ENCODE peak calls at places on chromosomes 3 and 15, in four cellular contexts. Q is small intestine, G is brain microvascular endothelial cell, R is AG04449. V is an unnamed sample.

GRCh38 chr15:88218557-88219214 is 37.9 kb downstream of the NTRK3 start:
- DNase-seq in Q (no peak), G (no peak), R (no peak), V (no peak)

GRCh38 chr15:57784081-57784488 is 77.6 kb downstream of the POLR2M start:
- DNase-seq in Q (no peak), G (peak), R (no peak), V (no peak)

GRCh38 chr3:14957933-14958332 is 10.6 kb downstream of the NR2C2 start:
- DNase-seq in Q (no peak), G (no peak), R (no peak), V (no peak)

GRCh38 chr15:40407343-40407990 is 1.9 kb downstream of the IVD start:
- DNase-seq in Q (no peak), G (no peak), R (no peak), V (no peak)

GRCh38 chr3:183188895-183189462 is 26.4 kb upstream of the LAMP3 start:
- DNase-seq in Q (no peak), G (peak), R (no peak), V (no peak)

GRCh38 chr3:63727248-63727647 is 74.8 kb downstream of the SNTN start:
- DNase-seq in Q (no peak), G (no peak), R (no peak), V (peak)

GRCh38 chr3:158434412-158435038 is 136.5 kb upstream of the MLF1 start:
- DNase-seq in Q (peak), G (peak), R (peak), V (peak)

GRCh38 chr3:99755831-99756230 is 61.8 kb upstream of the CMSS1 start:
- DNase-seq in Q (no peak), G (no peak), R (no peak), V (no peak)

GRCh38 chr3:127538569-127538968 is 52.0 kb downstream of the TPRA1 start:
- DNase-seq in Q (no peak), G (no peak), R (no peak), V (no peak)

GRCh38 chr15:52438047-52438446 is 90.6 kb downstream of the MYO5A start:
- DNase-seq in Q (no peak), G (no peak), R (no peak), V (no peak)

GRCh38 chr15:63576441-63576840 is 20.7 kb upstream of the FBXL22 start:
- DNase-seq in Q (no peak), G (no peak), R (no peak), V (no peak)

GRCh38 chr3:46565607-46566039 is 479 bp downstream of the LRRC2 start:
- DNase-seq in Q (no peak), G (no peak), R (no peak), V (no peak)
- H3K4me3 ChIP-seq in Q (peak), G (peak), R (peak), V (peak)

GRCh38 chr3:32951410-32951811 is at the start of gene CCR4:
- DNase-seq in Q (no peak), G (no peak), R (no peak), V (no peak)
- H3K4me3 ChIP-seq in Q (no peak), G (no peak), R (no peak), V (no peak)

DNA sequence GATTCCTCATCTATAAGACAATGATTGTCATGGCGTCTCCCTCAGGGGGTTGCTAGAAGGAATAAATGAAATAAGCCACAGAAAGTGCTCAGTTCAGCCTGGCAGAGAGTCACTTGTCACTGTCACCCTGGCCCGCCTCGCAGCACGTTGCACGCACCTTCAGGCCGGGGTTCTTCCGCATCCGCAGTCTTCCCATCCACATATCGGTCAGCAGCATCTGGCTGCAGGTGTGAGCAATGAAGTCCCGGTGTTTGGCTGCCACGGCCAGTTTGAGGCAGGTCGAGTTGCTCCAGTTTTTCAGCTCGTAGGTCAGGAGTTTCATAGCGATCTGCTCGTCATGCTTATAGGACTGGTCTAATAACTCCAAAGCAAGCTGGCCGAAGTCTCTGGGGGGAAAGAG is 48.5 kb upstream of the MTMR10 start:
- DNase-seq in Q (no peak), G (no peak), R (no peak), V (no peak)
- H3K4me3 ChIP-seq in Q (no peak), G (no peak), R (no peak), V (no peak)

GRCh38 chr3:178536271-178537079 is at the start of gene KCNMB2:
- DNase-seq in Q (peak), G (peak), R (no peak), V (no peak)
- H3K4me3 ChIP-seq in Q (peak), G (peak), R (peak), V (peak)

GRCh38 chr15:96343529-96344072 is 13.1 kb downstream of the NR2F2 start:
- DNase-seq in Q (peak), G (no peak), R (no peak), V (no peak)
- H3K4me3 ChIP-seq in Q (no peak), G (peak), R (no peak), V (peak)

V was measured in skeletal muscle cell.